ENCODE peak calls at places on chromosomes 16 and 17, in five cellular contexts. O is brain microvascular endothelial cell; G is CD8-positive, alpha-beta T cell; R is RWPE2; V is breast epithelium. L is an unnamed sample.

GRCh38 chr16:47037746-47038458 is 64.4 kb upstream of the DNAJA2 start:
- DNase-seq in R (peak), V (peak), G (peak), O (peak), L (peak)

GRCh38 chr17:78230996-78231931 is at the start of gene TMEM235:
- DNase-seq in R (no peak), V (no peak), G (no peak), O (no peak), L (no peak)

GRCh38 chr16:50881953-50882352 is 140.1 kb downstream of the CYLD start:
- DNase-seq in R (no peak), O (no peak), G (no peak), V (no peak), L (no peak)

GRCh38 chr16:57479422-57480126 is 6.7 kb downstream of the DOK4 start:
- DNase-seq in O (peak), R (no peak), G (no peak), V (peak), L (peak)

GRCh38 chr16:65114527-65114926 is 7.3 kb downstream of the CDH11 start:
- DNase-seq in O (no peak), R (no peak), V (no peak), G (no peak), L (no peak)

GRCh38 chr17:47952181-47953021 is 5.3 kb downstream of the PRR15L start:
- DNase-seq in V (no peak), O (no peak), G (no peak), R (no peak), L (no peak)

GRCh38 chr16:53518550-53519416 is 15.8 kb upstream of the AKTIP start:
- DNase-seq in G (peak), O (peak), V (no peak), R (no peak), L (peak)

GRCh38 chr16:83113811-83114210 is 487.0 kb downstream of the CDH13 start:
- DNase-seq in O (no peak), G (no peak), R (no peak), V (no peak), L (no peak)

GRCh38 chr16:75377971-75378386 is 55.3 kb downstream of the CFDP1 start:
- DNase-seq in R (peak), O (peak), V (no peak), G (no peak), L (peak)

GRCh38 chr16:47309581-47310312 is 151.1 kb downstream of the ITFG1 start:
- DNase-seq in O (no peak), G (no peak), R (no peak), V (no peak), L (no peak)

GRCh38 chr16:24166684-24167083 is 89.5 kb upstream of the CACNG3 start:
- DNase-seq in R (no peak), O (no peak), V (no peak), G (no peak), L (no peak)
- H3K4me3 ChIP-seq in R (no peak), O (no peak), V (no peak), G (no peak), L (no peak)

DNA sequence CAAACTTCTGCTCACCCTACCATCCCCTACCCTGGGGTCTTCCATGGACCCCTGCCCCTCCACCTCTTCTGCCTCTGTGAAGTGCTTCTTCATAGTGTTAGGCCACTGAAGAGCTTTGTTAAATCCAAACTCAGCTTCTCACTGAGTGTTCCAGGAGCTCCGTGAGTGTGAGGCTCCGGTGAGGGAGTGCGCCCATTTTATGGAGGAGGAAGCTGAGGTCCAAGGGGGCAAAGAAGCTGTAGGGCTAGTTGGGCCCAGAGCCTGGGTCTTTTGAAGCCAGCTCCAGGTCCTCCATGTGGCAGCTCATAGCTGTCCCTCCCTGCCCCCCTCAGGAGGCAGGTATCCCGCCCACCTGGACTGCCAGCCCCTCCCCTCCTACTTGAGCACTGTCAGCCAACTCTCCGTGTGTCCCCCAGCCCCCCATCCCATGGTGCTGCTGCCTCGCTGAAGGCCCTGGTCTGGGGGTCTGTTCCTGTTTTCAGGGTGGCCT is 6.0 kb downstream of the FMNL1 start:
- DNase-seq in G (no peak), O (no peak), V (no peak), R (no peak), L (no peak)
- H3K4me3 ChIP-seq in G (peak), O (no peak), V (no peak), R (no peak), L (no peak)

DNA sequence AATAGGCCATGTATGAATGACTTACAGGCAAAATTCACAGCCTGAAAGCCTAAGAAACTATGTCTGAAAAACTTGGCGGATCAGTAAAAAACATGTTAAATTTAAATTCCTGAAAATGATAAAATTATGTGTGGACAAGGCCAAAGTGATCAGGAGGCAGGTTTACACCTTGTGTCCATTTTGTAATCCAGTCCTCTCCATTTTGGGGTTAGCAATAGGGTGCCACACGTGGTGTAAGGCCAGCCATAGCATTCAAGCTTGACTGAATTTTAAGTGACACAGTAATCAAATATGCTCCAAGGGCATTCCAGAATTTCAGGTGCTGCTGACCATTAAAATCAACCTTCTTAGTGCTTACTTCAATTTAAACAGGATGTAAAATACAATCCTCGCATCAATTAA is 2.7 kb downstream of the RNF43 start:
- DNase-seq in O (no peak), V (no peak), R (no peak), G (no peak), L (no peak)
- H3K4me3 ChIP-seq in O (no peak), V (peak), R (peak), G (no peak), L (no peak)

GRCh38 chr17:19322861-19323260 is 39.7 kb downstream of the B9D1 start:
- DNase-seq in G (no peak), R (no peak), O (no peak), V (no peak), L (no peak)
- H3K4me3 ChIP-seq in G (no peak), R (no peak), O (no peak), V (no peak), L (no peak)

GRCh38 chr17:28404812-28405570 is 1.0 kb downstream of the SLC46A1 start:
- DNase-seq in G (no peak), V (no peak), R (no peak), O (no peak), L (no peak)

GRCh38 chr17:28405632-28406477 is at the start of gene SLC46A1:
- DNase-seq in G (no peak), V (no peak), R (peak), O (no peak), L (no peak)

GRCh38 chr17:28404007-28404406 is 2.0 kb downstream of the SLC46A1 start:
- DNase-seq in G (no peak), R (no peak), O (no peak), V (no peak), L (no peak)

GRCh38 chr17:28402844-28403243 is 3.2 kb downstream of the SLC46A1 start:
- DNase-seq in O (no peak), V (no peak), G (no peak), R (no peak), L (no peak)

DNA sequence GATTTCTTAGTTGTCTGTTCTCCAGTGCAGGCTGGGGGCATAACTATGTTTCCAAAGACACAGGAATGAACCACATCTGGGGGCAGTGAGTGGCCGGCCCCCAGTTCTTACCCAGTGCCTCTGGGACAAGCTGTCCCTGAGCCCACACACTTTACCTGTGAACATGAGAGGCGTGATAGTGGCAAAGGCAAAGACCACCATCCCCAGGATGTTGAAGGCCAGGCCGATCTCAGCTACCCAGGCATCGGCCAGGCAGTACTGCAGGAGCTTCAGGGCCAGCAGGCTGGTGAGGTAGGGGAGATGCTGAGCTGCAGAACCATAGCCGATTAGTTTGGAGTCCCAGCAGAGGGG is 1.6 kb downstream of the SLC46A1 start:
- DNase-seq in V (no peak), G (no peak), O (no peak), R (no peak), L (no peak)
- H3K4me3 ChIP-seq in V (peak), G (no peak), O (no peak), R (no peak), L (no peak)

L was measured in skeletal muscle cell.